ENCODE peak calls at places on chromosomes 12 and 14, in eight cellular contexts. G is tibial nerve, S is spleen, K is OCI-LY7, Z is GM23248, P is IMR-90, A is foreskin keratinocyte, E is left ventricle myocardium inferior. J is an unnamed sample.

GRCh38 chr14:96663491-96664067 is 133.6 kb upstream of the VRK1 start:
- DNase-seq in G (no peak), S (no peak), K (no peak), Z (no peak), P (no peak), A (no peak), E (no peak), J (no peak)

GRCh38 chr14:32078794-32079663 is 1.9 kb downstream of the ARHGAP5 start:
- DNase-seq in G (no peak), S (no peak), K (no peak), Z (peak), P (peak), A (peak), E (no peak), J (no peak)

GRCh38 chr12:64433915-64434314 is 18.0 kb upstream of the TBK1 start:
- DNase-seq in G (no peak), S (no peak), K (no peak), Z (no peak), P (no peak), A (no peak), E (no peak), J (no peak)

GRCh38 chr12:48015954-48016353 is 11.7 kb upstream of the COL2A1 start:
- DNase-seq in G (no peak), S (no peak), K (no peak), Z (no peak), P (no peak), A (no peak), E (no peak), J (no peak)

GRCh38 chr12:124995200-124995961 is 1.9 kb downstream of the BRI3BP start:
- DNase-seq in G (no peak), S (no peak), K (peak), Z (no peak), P (no peak), A (no peak), E (no peak), J (no peak)

GRCh38 chr12:25025951-25026490 is 77.1 kb upstream of the BCAT1 start:
- DNase-seq in G (no peak), S (no peak), K (peak), Z (no peak), P (no peak), A (no peak), E (no peak), J (no peak)

GRCh38 chr14:23154876-23155587 is 28.4 kb downstream of the SLC7A8 start:
- DNase-seq in G (peak), S (no peak), K (no peak), Z (peak), P (peak), A (peak), E (peak), J (peak)

GRCh38 chr12:105569886-105570285 is 239.4 kb downstream of the C12orf75 start:
- DNase-seq in G (no peak), S (no peak), K (no peak), Z (no peak), P (no peak), A (no peak), E (no peak), J (no peak)

GRCh38 chr12:50041461-50041860 is 15.9 kb upstream of the ASIC1 start:
- DNase-seq in G (no peak), S (peak), K (no peak), Z (no peak), P (no peak), A (no peak), E (no peak), J (no peak)

DNA sequence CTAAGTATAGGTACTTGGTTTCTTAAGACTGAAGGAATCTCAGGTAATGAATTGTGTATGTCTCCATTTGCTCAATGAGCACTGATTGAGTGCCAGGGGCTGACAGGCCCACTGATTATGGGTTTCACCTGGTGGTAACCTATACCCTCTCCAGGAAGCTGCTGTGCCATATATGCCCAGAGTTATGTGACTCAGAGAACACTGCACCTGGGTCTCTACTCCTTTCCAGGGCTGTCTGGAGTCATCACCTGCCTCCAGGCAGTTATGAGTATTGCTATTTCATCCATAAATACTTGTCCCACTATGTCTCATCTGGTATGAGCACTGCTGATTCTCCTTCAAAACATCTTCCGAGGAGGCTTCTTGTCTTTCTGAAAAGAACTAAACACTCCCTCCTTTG is 692.9 kb downstream of the BCL11B start:
- DNase-seq in G (no peak), S (no peak), K (no peak), Z (no peak), P (no peak), A (peak), E (no peak), J (no peak)
- H3K27ac ChIP-seq in G (no peak), S (no peak), K (no peak), Z (no peak), P (no peak), A (peak), E (no peak), J (no peak)

DNA sequence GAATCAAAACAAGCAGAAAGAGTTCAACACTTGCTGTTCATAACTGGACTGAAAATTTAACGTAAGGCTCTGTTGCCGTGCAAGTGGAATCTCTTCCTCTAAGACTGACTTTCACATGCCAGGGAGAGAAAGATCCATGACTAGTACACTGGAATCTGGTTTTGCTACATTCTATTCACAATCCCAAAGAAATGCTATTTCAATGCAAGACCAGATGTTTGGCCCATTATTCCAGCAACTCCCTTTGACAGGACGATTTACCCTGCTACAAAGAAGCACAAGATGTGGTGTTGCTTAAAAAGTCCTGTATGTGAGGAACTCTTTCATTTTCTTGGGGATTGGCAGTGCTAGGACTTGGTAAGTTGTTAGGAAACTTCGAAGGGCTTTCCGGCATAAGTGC is 17.4 kb downstream of the RFC5 start:
- DNase-seq in G (no peak), S (no peak), K (no peak), Z (peak), P (peak), A (no peak), E (no peak), J (no peak)
- H3K27ac ChIP-seq in G (no peak), S (no peak), K (no peak), Z (peak), P (no peak), A (no peak), E (no peak), J (no peak)

DNA sequence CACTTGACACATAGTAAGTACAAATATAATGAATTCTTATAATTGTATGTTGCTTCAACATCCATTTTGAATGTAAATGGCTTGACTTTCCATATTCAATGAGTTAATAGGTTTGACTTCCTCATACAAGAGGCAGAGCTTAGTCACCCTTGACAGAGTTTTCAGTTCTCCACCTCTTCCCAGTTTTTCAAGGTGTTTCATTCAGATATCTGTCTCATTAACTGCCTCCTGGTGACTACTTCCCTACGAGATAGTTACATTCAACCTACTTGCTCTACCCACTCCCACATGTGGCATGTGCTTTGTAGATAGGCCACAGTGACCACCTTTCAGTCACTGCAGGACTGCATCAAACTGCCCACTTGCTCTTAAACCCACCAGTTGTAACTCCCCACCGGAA is 60.0 kb downstream of the MYF5 start:
- DNase-seq in G (no peak), S (no peak), K (no peak), Z (no peak), P (no peak), A (no peak), E (no peak), J (no peak)
- H3K27ac ChIP-seq in G (peak), S (no peak), K (no peak), Z (no peak), P (peak), A (no peak), E (peak), J (no peak)

GRCh38 chr14:71415404-71415690 is 508.1 kb downstream of the PCNX1 start:
- DNase-seq in G (peak), S (no peak), K (no peak), Z (peak), P (peak), A (no peak), E (no peak), J (no peak)
- H3K27ac ChIP-seq in G (no peak), S (peak), K (no peak), Z (peak), P (peak), A (peak), E (no peak), J (no peak)

GRCh38 chr14:50319721-50320120 is 7.6 kb downstream of the DMAC2L start:
- DNase-seq in G (no peak), S (no peak), K (no peak), Z (peak), P (peak), A (no peak), E (no peak), J (no peak)
- H3K27ac ChIP-seq in G (no peak), S (no peak), K (no peak), Z (peak), P (peak), A (peak), E (no peak), J (no peak)

DNA sequence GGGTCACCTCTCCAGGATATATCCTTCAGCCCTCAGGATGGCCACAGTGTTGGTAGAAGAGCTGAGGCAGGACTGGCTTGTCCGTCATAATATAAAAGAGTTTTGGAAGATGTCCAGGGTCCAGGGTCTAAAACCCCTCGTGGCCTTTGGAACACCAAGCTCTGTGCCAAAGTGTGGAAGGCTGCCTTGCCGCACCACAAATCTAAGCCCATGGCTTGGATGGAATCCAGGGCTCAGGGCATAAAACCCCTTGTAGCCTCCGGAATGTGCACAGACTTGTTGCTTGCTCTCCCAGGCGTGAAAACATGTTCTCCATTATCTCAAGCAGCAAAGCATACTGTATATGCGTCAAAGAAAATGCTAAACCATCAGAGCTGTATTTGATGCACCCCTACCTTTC is 46.7 kb downstream of the TNFAIP2 start:
- DNase-seq in G (no peak), S (no peak), K (no peak), Z (no peak), P (no peak), A (no peak), E (no peak), J (no peak)
- H3K27ac ChIP-seq in G (no peak), S (no peak), K (no peak), Z (no peak), P (no peak), A (no peak), E (no peak), J (no peak)